ENCODE peak calls at places on chromosomes 12 and 14, in six cellular contexts. Q is fibroblast of lung, D is Peyer's patch, E is Panc1, R is OCI-LY7, U is gastrocnemius medialis. C is an unnamed sample. For H3K4me1 and H3K36me3, the result is how much of the 10 kb centered on the place peaks cover.

GRCh38 chr14:83777516-83777915 is 1752.4 kb upstream of the FLRT2 start:
- DNase-seq in Q (no peak), D (no peak), E (no peak), R (no peak), U (no peak), C (no peak)

GRCh38 chr12:63706336-63706735 is 38.0 kb upstream of the DPY19L2 start:
- DNase-seq in Q (no peak), D (no peak), E (no peak), R (no peak), U (no peak), C (no peak)

GRCh38 chr14:63266106-63266505 is 52.6 kb downstream of the GPHB5 start:
- DNase-seq in Q (no peak), D (no peak), E (no peak), R (no peak), U (no peak), C (no peak)

GRCh38 chr12:126798449-126798848 is 1468.5 kb upstream of the TMEM132C start:
- DNase-seq in Q (no peak), D (no peak), E (no peak), R (no peak), U (no peak), C (no peak)

GRCh38 chr12:108560321-108560721 is 652 bp downstream of the SART3 start:
- DNase-seq in Q (peak), D (no peak), E (no peak), R (no peak), U (no peak), C (no peak)

GRCh38 chr14:81211844-81212243 is 8.9 kb downstream of the GTF2A1 start:
- DNase-seq in Q (peak), D (no peak), E (no peak), R (peak), U (peak), C (no peak)

GRCh38 chr12:25681580-25681979 is 128.5 kb upstream of the LMNTD1 start:
- DNase-seq in Q (no peak), D (no peak), E (no peak), R (no peak), U (no peak), C (no peak)

GRCh38 chr12:29273178-29273843 is 107.7 kb downstream of the ERGIC2 start:
- DNase-seq in Q (no peak), D (no peak), E (no peak), R (no peak), U (no peak), C (no peak)

GRCh38 chr14:64758711-64759554 is 54.7 kb downstream of the PLEKHG3 start:
- DNase-seq in Q (peak), D (no peak), E (no peak), R (no peak), U (no peak), C (no peak)

GRCh38 chr12:13362260-13362841 is 165.8 kb downstream of the EMP1 start:
- DNase-seq in Q (peak), D (peak), E (peak), R (peak), U (no peak), C (no peak)

GRCh38 chr12:124301084-124301654 is 6.3 kb downstream of the RFLNA start:
- DNase-seq in Q (no peak), D (no peak), E (no peak), R (no peak), U (no peak), C (no peak)

GRCh38 chr12:56645201-56645716 is 525 bp downstream of the ATP5F1B start:
- DNase-seq in Q (peak), D (no peak), E (no peak), R (peak), U (no peak), C (no peak)

DNA sequence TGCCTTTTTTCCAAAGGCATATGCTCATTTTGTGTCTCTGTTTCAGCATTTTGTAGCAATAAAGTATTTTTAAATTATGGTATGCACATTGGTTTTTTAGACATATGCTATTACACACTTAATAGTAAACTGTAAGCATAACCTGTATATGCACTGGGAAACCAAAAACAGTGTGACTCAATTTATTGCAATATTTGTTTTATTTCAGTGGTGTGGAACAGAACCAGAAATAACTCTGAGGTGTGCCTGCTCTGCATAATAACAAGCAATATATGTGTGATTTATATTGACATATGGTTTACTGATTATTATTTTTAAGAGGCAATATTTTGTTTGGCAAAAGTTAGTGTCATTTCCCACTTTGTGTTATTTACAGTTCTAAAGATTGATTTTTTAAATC is 126.6 kb upstream of the CPNE8 start:
- DNase-seq in Q (no peak), D (no peak), E (no peak), R (no peak), U (no peak), C (no peak)
- TF ChIP-seq CTCF in Q (no peak), D (no peak), E (no peak), R (no peak), U (no peak), C (no peak)

GRCh38 chr14:105385698-105386365 is 12.5 kb upstream of the TEX22 start:
- DNase-seq in Q (no peak), D (no peak), E (no peak), R (no peak), U (no peak), C (no peak)

GRCh38 chr14:105386581-105387529 is 11.5 kb upstream of the TEX22 start:
- DNase-seq in Q (no peak), D (no peak), E (no peak), R (no peak), U (no peak), C (no peak)

GRCh38 chr14:105388110-105388951 is 10.0 kb upstream of the TEX22 start:
- DNase-seq in Q (no peak), D (no peak), E (no peak), R (no peak), U (no peak), C (no peak)

GRCh38 chr14:105388976-105389375 is 9.4 kb upstream of the TEX22 start:
- DNase-seq in Q (no peak), D (no peak), E (no peak), R (no peak), U (no peak), C (no peak)

GRCh38 chr14:105387530-105387922 is 10.8 kb upstream of the TEX22 start:
- DNase-seq in Q (no peak), D (no peak), E (no peak), R (no peak), U (no peak), C (no peak)
- H3K4me1 ChIP-seq in Q (under half), D (under half), E (under half), R (under half), U (under half), C (under half)

DNA sequence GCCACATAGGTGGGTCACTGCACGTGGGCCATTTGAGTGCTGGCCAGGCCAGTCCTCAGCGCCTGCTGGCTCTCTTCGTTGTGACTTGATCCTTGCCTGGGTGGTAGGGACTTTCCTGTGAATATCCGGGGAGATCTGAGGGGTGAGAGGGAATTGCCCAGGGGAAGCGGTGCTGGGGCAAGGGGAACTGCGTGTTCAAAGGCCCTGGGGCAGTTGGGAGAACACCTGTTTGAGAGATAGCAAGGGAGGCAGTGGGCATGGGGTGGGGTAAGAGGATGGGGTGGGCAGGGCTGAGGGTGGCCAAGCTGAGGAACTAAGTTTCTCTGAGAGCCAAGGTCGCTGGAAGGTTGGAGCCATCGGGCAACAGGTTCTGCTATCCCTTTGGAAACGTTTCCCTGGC is 25.0 kb downstream of the SETD1B start:
- DNase-seq in Q (no peak), D (no peak), E (no peak), R (no peak), U (no peak), C (no peak)
- H3K36me3 ChIP-seq in Q (under half), D (under half), E (under half), R (half or more), U (half or more), C (half or more)

GRCh38 chr12:62600038-62600437 is 133.4 kb downstream of the MON2 start:
- DNase-seq in Q (peak), D (no peak), E (no peak), R (no peak), U (no peak), C (no peak)
- TF ChIP-seq CTCF in Q (peak), D (no peak), E (peak), R (peak), U (no peak), C (no peak)

GRCh38 chr12:132069336-132069985 is 74.7 kb downstream of the DDX51 start:
- DNase-seq in Q (no peak), D (no peak), E (no peak), R (no peak), U (no peak), C (no peak)
- H3K4me1 ChIP-seq in Q (under half), D (under half), E (under half), R (half or more), U (under half), C (under half)

GRCh38 chr12:68761901-68762630 is 16.1 kb downstream of the SLC35E3 start:
- DNase-seq in Q (no peak), D (no peak), E (no peak), R (no peak), U (no peak), C (no peak)
- H3K36me3 ChIP-seq in Q (under half), D (under half), E (under half), R (half or more), U (under half), C (under half)

C was measured in thoracic aorta.